ENCODE peak calls at places on chromosomes 12 and 14, in six cellular contexts. G, N, Z, X, B and R are unnamed samples.

GRCh38 chr14:49207451-49207850 is 378.7 kb downstream of the RPS29 start:
- DNase-seq in G (no peak), N (no peak), Z (no peak), X (no peak), B (no peak), R (no peak)

GRCh38 chr12:52245259-52245961 is 12.4 kb downstream of the KRT7 start:
- DNase-seq in G (peak), N (no peak), Z (no peak), X (peak), B (no peak), R (no peak)

GRCh38 chr14:53316504-53316903 is 163.4 kb upstream of the DDHD1 start:
- DNase-seq in G (no peak), N (no peak), Z (no peak), X (no peak), B (no peak), R (no peak)

GRCh38 chr12:57751432-57751787 is 700 bp downstream of the CDK4 start:
- DNase-seq in G (no peak), N (no peak), Z (no peak), X (no peak), B (no peak), R (no peak)

GRCh38 chr14:23559010-23559920 is 3.2 kb downstream of the THTPA start:
- DNase-seq in G (peak), N (peak), Z (peak), X (peak), B (no peak), R (no peak)

GRCh38 chr12:107477946-107478610 is 207.5 kb upstream of the PWP1 start:
- DNase-seq in G (no peak), N (no peak), Z (no peak), X (no peak), B (no peak), R (no peak)

GRCh38 chr12:107515446-107515958 is 170.1 kb upstream of the PWP1 start:
- DNase-seq in G (peak), N (peak), Z (no peak), X (peak), B (peak), R (peak)

GRCh38 chr12:24955853-24956252 is 7.0 kb upstream of the BCAT1 start:
- DNase-seq in G (no peak), N (no peak), Z (no peak), X (peak), B (no peak), R (no peak)

GRCh38 chr14:29724991-29725390 is 202.7 kb downstream of the PRKD1 start:
- DNase-seq in G (peak), N (no peak), Z (no peak), X (peak), B (peak), R (no peak)

GRCh38 chr12:94803939-94804338 is 153.6 kb upstream of the TMCC3 start:
- DNase-seq in G (no peak), N (no peak), Z (no peak), X (no peak), B (no peak), R (no peak)

GRCh38 chr12:75660805-75661404 is 149.5 kb upstream of the KRR1 start:
- DNase-seq in G (peak), N (no peak), Z (no peak), X (no peak), B (no peak), R (peak)

GRCh38 chr12:90977224-90977623 is 22.2 kb upstream of the CCER1 start:
- DNase-seq in G (no peak), N (no peak), Z (no peak), X (no peak), B (no peak), R (no peak)

GRCh38 chr12:38892090-38892786 is 13.2 kb downstream of the CPNE8 start:
- DNase-seq in G (peak), N (no peak), Z (no peak), X (no peak), B (peak), R (peak)

GRCh38 chr12:85310025-85310424 is 30.0 kb downstream of the ALX1 start:
- DNase-seq in G (no peak), N (no peak), Z (no peak), X (no peak), B (peak), R (no peak)

GRCh38 chr12:67534671-67535070 is 113.9 kb upstream of the DYRK2 start:
- DNase-seq in G (peak), N (peak), Z (no peak), X (no peak), B (no peak), R (no peak)

GRCh38 chr12:132593938-132594358 is 16.4 kb downstream of the LRCOL1 start:
- DNase-seq in G (peak), N (peak), Z (no peak), X (peak), B (peak), R (peak)

GRCh38 chr14:59537476-59537875 is 39.1 kb downstream of the CCDC175 start:
- DNase-seq in G (no peak), N (no peak), Z (no peak), X (no peak), B (no peak), R (no peak)

GRCh38 chr14:22106700-22107697 is 433.4 kb upstream of the OR4E1 start:
- DNase-seq in G (no peak), N (no peak), Z (no peak), X (no peak), B (no peak), R (peak)

GRCh38 chr12:96401061-96401871 is 1.0 kb upstream of the CDK17 start:
- DNase-seq in G (peak), N (peak), Z (peak), X (peak), B (peak), R (no peak)

GRCh38 chr14:59463773-59464650 is 1.2 kb downstream of the GPR135 start:
- DNase-seq in G (no peak), N (no peak), Z (no peak), X (peak), B (peak), R (no peak)

GRCh38 chr12:131894981-131895639 is 688 bp downstream of the ULK1 start:
- DNase-seq in G (peak), N (no peak), Z (no peak), X (no peak), B (no peak), R (no peak)

GRCh38 chr12:106861984-106862894 is 87.8 kb downstream of the RIC8B start:
- DNase-seq in G (peak), N (peak), Z (no peak), X (no peak), B (no peak), R (no peak)

GRCh38 chr14:66610154-66610563 is 102.2 kb downstream of the GPHN start:
- DNase-seq in G (peak), N (no peak), Z (no peak), X (peak), B (peak), R (no peak)

GRCh38 chr12:101078881-101079280 is 131.2 kb downstream of the SLC5A8 start:
- DNase-seq in G (no peak), N (no peak), Z (no peak), X (no peak), B (no peak), R (no peak)

GRCh38 chr12:130104596-130105253 is 57.5 kb upstream of the FZD10 start:
- DNase-seq in G (no peak), N (no peak), Z (no peak), X (peak), B (peak), R (no peak)

GRCh38 chr12:38152816-38153736 is 163.5 kb upstream of the ALG10B start:
- DNase-seq in G (no peak), N (no peak), Z (no peak), X (no peak), B (no peak), R (no peak)

GRCh38 chr12:13698001-13698400 is 283.4 kb downstream of the GRIN2B start:
- DNase-seq in G (no peak), N (no peak), Z (no peak), X (no peak), B (no peak), R (no peak)

GRCh38 chr14:77031680-77032482 is 3.4 kb upstream of the IRF2BPL start:
- DNase-seq in G (no peak), N (no peak), Z (no peak), X (no peak), B (no peak), R (no peak)

GRCh38 chr14:103836976-103837725 is 10.2 kb downstream of the PPP1R13B start:
- DNase-seq in G (no peak), N (no peak), Z (no peak), X (no peak), B (no peak), R (no peak)

GRCh38 chr12:57404966-57405640 is 25.7 kb downstream of the R3HDM2 start:
- DNase-seq in G (no peak), N (no peak), Z (no peak), X (no peak), B (no peak), R (no peak)

GRCh38 chr14:52399104-52399503 is 85.0 kb downstream of the PTGER2 start:
- DNase-seq in G (no peak), N (no peak), Z (no peak), X (no peak), B (no peak), R (no peak)

GRCh38 chr12:97681612-97682504 is 219.3 kb downstream of the RMST start:
- DNase-seq in G (no peak), N (no peak), Z (no peak), X (no peak), B (no peak), R (no peak)

GRCh38 chr14:95733212-95733611 is 19.3 kb upstream of the TCL1A start:
- DNase-seq in G (no peak), N (no peak), Z (no peak), X (no peak), B (no peak), R (no peak)

GRCh38 chr12:78697817-78698415 is 166.7 kb upstream of the SYT1 start:
- DNase-seq in G (peak), N (no peak), Z (no peak), X (no peak), B (no peak), R (peak)

GRCh38 chr12:43848786-43849185 is 12.9 kb downstream of the TMEM117 start:
- DNase-seq in G (peak), N (no peak), Z (no peak), X (no peak), B (no peak), R (no peak)

GRCh38 chr14:90663680-90664079 is 152.6 kb downstream of the TTC7B start:
- DNase-seq in G (no peak), N (no peak), Z (no peak), X (no peak), B (no peak), R (no peak)

GRCh38 chr14:85087201-85087600 is 442.7 kb upstream of the FLRT2 start:
- DNase-seq in G (no peak), N (peak), Z (no peak), X (no peak), B (no peak), R (no peak)

GRCh38 chr14:101962503-101962874 is 1.9 kb upstream of the DYNC1H1 start:
- DNase-seq in G (peak), N (peak), Z (no peak), X (no peak), B (peak), R (peak)

GRCh38 chr12:85821216-85821615 is 15.0 kb downstream of the RASSF9 start:
- DNase-seq in G (no peak), N (no peak), Z (no peak), X (no peak), B (no peak), R (no peak)

GRCh38 chr12:87117516-87117915 is 861.3 kb upstream of the MGAT4C start:
- DNase-seq in G (peak), N (no peak), Z (no peak), X (no peak), B (peak), R (no peak)

DNA sequence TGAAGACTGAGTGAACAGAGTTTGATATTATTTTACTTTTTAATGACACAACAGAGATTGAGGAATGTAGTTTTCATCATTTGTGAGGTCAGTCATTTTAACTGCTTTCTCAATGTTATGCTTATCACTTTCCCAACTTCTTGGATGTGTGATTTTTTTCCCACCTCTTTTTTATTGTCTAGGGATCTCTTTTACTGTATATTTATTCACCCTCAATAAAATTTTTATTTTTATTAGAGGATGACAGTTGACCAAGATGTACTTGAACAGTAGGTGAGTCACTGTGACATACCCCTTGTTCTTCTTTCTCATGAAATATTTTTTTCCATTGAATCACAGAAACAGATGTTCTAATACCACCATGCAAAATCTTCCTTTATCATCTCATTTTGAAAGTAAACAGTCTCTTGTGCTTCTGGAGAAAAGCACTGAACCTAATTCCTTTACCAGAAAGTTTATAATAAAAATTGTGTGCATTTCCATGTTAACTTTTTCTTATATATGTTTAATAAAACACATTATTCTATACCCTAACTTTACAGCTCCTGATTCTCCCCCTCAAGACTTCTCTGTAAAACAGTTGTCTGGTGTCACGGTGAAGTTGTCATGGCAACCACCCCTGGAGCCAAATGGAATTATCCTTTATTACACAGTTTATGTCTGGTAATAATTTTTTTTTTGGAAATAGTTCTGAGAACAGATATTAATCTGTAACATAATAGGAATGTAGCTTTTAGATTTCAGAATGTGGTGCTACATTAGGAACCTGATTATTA is 65.9 kb downstream of the PTPRQ start:
- DNase-seq in G (no peak), N (peak), Z (no peak), X (no peak), B (no peak), R (no peak)
- H3K27ac ChIP-seq in G (no peak), N (no peak), Z (no peak), X (no peak), B (no peak), R (no peak)

DNA sequence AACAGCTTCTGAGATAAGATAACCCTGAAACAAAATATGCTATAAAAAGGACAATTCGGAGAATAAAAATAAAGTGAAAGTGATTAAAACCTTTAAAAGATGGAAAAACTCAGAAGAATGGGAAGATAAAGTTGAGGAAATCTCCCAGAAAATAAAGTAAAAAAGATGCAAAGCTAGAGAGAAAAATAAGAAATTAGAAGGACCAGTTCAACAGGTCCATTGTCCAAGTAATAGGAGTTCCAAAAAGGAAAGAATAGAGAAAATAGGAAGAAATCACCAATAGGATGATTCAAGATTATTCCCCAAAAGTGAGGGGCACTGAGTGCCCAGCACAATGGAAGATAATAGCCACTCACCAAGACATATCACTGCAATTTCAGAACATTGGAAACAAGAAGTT is 4.8 kb upstream of the PRPF40B start:
- DNase-seq in G (no peak), N (no peak), Z (no peak), X (no peak), B (no peak), R (no peak)
- H3K27ac ChIP-seq in G (no peak), N (no peak), Z (no peak), X (no peak), B (no peak), R (no peak)

DNA sequence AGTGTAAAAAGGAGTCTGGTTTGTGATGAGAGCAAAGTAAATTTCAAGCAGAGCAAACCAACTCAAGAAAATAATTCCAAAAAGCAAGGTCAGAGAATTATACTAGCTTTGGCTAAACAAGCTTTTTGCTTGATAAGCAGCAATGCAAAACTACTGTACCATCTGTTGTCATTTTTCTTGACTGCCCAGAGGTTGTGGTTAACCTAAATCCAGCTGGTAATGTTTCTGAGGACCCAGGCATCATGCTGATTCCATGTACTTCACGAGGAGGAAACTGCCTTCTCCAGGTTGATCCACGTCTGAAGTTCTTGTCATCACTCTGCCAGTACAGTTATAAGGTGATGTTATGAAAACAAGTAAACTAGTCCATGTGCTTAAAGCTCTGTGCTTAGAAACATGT is 185.2 kb downstream of the ACSS3 start:
- DNase-seq in G (no peak), N (no peak), Z (no peak), X (no peak), B (no peak), R (no peak)
- H3K27ac ChIP-seq in G (no peak), N (no peak), Z (no peak), X (no peak), B (no peak), R (no peak)

GRCh38 chr12:89416049-89416792 is 63.9 kb upstream of the DUSP6 start:
- DNase-seq in G (no peak), N (no peak), Z (no peak), X (no peak), B (no peak), R (no peak)

GRCh38 chr12:89412665-89413064 is 60.4 kb upstream of the DUSP6 start:
- DNase-seq in G (no peak), N (no peak), Z (no peak), X (no peak), B (no peak), R (no peak)

GRCh38 chr12:89413234-89413633 is 60.9 kb upstream of the DUSP6 start:
- DNase-seq in G (no peak), N (no peak), Z (no peak), X (no peak), B (no peak), R (no peak)

GRCh38 chr12:89414851-89415250 is 62.5 kb upstream of the DUSP6 start:
- DNase-seq in G (no peak), N (no peak), Z (no peak), X (peak), B (peak), R (no peak)

GRCh38 chr12:89414322-89414721 is 62.0 kb upstream of the DUSP6 start:
- DNase-seq in G (no peak), N (no peak), Z (no peak), X (no peak), B (no peak), R (no peak)
- H3K27ac ChIP-seq in G (no peak), N (no peak), Z (no peak), X (peak), B (no peak), R (no peak)

GRCh38 chr14:88164906-88165534 is 158.0 kb downstream of the KCNK10 start:
- DNase-seq in G (no peak), N (no peak), Z (no peak), X (no peak), B (no peak), R (no peak)
- H3K27ac ChIP-seq in G (no peak), N (no peak), Z (no peak), X (no peak), B (no peak), R (no peak)

DNA sequence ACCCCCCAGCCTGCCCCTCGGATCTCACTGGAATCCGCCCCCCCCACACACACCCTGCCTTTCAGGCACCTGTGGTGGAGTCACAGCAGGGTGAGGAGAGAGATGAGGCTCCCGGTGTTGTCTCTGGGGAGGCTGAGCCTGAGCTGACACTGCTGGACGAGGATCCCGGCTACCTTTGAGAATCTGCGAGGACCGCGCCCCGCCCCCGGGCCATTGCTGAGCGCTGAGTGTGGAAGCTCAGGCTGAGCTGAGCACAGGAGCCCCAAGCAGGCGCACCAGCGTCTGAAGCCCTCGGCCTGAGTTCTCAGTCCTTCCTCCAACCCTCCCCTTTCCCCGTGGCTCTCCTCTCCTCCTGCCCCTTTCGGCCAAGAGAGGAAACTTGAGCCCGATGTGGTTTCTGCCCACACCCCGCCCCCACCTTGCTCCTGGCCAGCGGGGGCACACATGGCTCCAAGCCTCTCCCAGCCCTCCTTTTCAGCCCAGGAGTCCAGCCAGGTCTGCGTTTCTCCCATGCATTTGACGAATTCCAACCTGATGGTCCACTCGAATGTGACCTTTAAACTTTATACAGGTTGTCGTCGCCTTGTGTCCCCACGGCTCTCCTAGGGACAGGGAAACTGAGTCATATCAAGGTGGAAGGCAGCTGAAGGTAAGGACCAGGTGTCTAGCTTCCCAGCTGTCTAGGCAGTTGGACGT is at the start of gene NFE2:
- DNase-seq in G (peak), N (peak), Z (peak), X (peak), B (peak), R (no peak)
- H3K27ac ChIP-seq in G (peak), N (no peak), Z (no peak), X (peak), B (peak), R (no peak)

GRCh38 chr12:89234324-89235114 is 117.8 kb downstream of the DUSP6 start:
- DNase-seq in G (no peak), N (no peak), Z (no peak), X (no peak), B (no peak), R (no peak)
- H3K27ac ChIP-seq in G (no peak), N (no peak), Z (no peak), X (no peak), B (no peak), R (no peak)

GRCh38 chr14:39173198-39173597 is 1.9 kb upstream of the PNN start:
- DNase-seq in G (no peak), N (no peak), Z (no peak), X (no peak), B (no peak), R (no peak)

GRCh38 chr14:39169541-39169900 is 612 bp downstream of the TRAPPC6B start:
- DNase-seq in G (no peak), N (no peak), Z (no peak), X (no peak), B (no peak), R (no peak)

DNA sequence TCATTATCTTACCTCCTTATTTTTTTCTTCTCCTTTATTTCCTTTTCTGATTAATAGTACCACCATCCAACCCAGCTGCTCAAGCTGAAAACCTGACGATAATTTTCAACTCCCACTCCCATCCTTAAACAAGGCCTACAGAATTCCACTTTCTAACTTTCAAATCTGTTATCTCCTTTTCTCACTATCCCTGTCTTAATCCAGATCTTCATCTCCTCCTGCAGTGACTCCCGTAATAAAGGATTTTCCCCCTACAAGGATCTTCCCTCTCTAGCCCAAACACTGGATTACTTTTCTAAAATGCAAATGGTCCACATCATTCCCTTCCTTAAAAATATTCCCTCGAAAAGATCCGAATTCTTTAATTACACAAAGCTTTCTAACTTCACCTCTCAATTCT is 1.5 kb downstream of the TRAPPC6B start:
- DNase-seq in G (no peak), N (no peak), Z (no peak), X (no peak), B (no peak), R (no peak)
- H3K27ac ChIP-seq in G (no peak), N (no peak), Z (no peak), X (no peak), B (no peak), R (no peak)